ENCODE peak calls at places on chromosomes 1 and 21, in five cellular contexts. Y is K562, E is HepG2, L is WTC11, P is GM12878. A is an unnamed sample.

GRCh38 chr1:2415801-2416208 is 3.4 kb upstream of the PEX10 start:
- DNase-seq in Y (no peak), E (no peak), L (no peak), P (no peak), A (no peak)

GRCh38 chr1:174812656-174813055 is 187.1 kb upstream of the CACYBP start:
- DNase-seq in Y (no peak), E (peak; percentile 95), L (no peak), P (no peak), A (peak; percentile 27)

GRCh38 chr21:22096314-22096713 is 1098.1 kb downstream of the NCAM2 start:
- DNase-seq in Y (no peak), E (no peak), L (no peak), P (no peak), A (no peak)

GRCh38 chr1:165928075-165928731 is 100.8 kb downstream of the UCK2 start:
- DNase-seq in Y (peak; percentile 76), E (peak; percentile 43), L (peak; percentile 55), P (no peak), A (peak; percentile 60)

GRCh38 chr1:60126733-60127132 is 53.2 kb upstream of the C1orf87 start:
- DNase-seq in Y (no peak), E (no peak), L (no peak), P (no peak), A (no peak)

GRCh38 chr1:10001016-10001665 is 4.1 kb downstream of the RBP7 start:
- DNase-seq in Y (no peak), E (no peak), L (no peak), P (no peak), A (no peak)

GRCh38 chr1:64769482-64769881 is 24.6 kb downstream of the RAVER2 start:
- DNase-seq in Y (no peak), E (no peak), L (no peak), P (no peak), A (no peak)

GRCh38 chr1:154348429-154349076 is 23.2 kb downstream of the ATP8B2 start:
- DNase-seq in Y (peak; percentile 51), E (no peak), L (no peak), P (no peak), A (no peak)

GRCh38 chr1:14913475-14914155 is 239.9 kb upstream of the TMEM51 start:
- DNase-seq in Y (no peak), E (no peak), L (no peak), P (peak; percentile 65), A (no peak)

GRCh38 chr1:41776896-41777431 is 141.8 kb downstream of the HIVEP3 start:
- DNase-seq in Y (no peak), E (no peak), L (no peak), P (no peak), A (no peak)
- TF ChIP-seq ESRRA in Y (no peak), E (no peak), L (no peak), P (no peak), A (no peak)

GRCh38 chr1:41662061-41662655 is 177.7 kb upstream of the EDN2 start:
- DNase-seq in Y (no peak), E (no peak), L (peak; percentile 53), P (no peak), A (no peak)
- TF ChIP-seq ESRRA in Y (no peak), E (no peak), L (no peak), P (no peak), A (no peak)

GRCh38 chr21:44838951-44839350 is 21.1 kb upstream of the SUMO3 start:
- DNase-seq in Y (no peak), E (no peak), L (no peak), P (no peak), A (no peak)
- TF ChIP-seq ESRRA in Y (no peak), E (no peak), L (no peak), P (no peak), A (no peak)

GRCh38 chr1:16976966-16977365 is 3.5 kb downstream of the MFAP2 start:
- DNase-seq in Y (no peak), E (no peak), L (no peak), P (no peak), A (no peak)

GRCh38 chr1:16978139-16978538 is 2.3 kb downstream of the MFAP2 start:
- DNase-seq in Y (no peak), E (no peak), L (no peak), P (no peak), A (no peak)

GRCh38 chr1:16975838-16976237 is 4.6 kb downstream of the MFAP2 start:
- DNase-seq in Y (no peak), E (no peak), L (no peak), P (no peak), A (no peak)

GRCh38 chr1:16978589-16979474 is 1.6 kb downstream of the MFAP2 start:
- DNase-seq in Y (no peak), E (no peak), L (no peak), P (no peak), A (no peak)

GRCh38 chr1:16977377-16977776 is 3.0 kb downstream of the MFAP2 start:
- DNase-seq in Y (no peak), E (no peak), L (no peak), P (no peak), A (no peak)
- TF ChIP-seq ESRRA in Y (no peak), E (no peak), L (no peak), P (no peak), A (no peak)

DNA sequence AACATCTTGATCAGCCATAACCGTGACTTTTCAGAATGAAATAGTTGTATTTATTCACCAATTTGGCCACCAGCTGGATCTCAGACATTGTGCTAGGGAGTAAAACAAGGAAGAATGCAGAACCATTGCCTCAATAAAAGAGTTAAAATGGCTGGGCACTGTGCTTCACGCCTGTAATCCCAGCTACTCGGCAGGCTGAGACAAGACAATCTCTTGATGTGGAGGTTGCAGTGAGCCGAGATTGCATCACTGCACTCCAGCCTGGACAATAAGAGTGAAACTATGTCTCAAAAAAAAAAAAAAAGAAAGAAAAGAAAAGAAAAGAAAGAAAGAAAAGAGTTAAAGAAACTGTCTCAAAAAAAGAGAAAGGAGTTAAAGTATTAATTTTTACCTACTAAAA is 199.5 kb downstream of the TPR start:
- DNase-seq in Y (no peak), E (no peak), L (no peak), P (no peak), A (no peak)
- TF ChIP-seq ESRRA in Y (no peak), E (no peak), L (no peak), P (no peak), A (no peak)

DNA sequence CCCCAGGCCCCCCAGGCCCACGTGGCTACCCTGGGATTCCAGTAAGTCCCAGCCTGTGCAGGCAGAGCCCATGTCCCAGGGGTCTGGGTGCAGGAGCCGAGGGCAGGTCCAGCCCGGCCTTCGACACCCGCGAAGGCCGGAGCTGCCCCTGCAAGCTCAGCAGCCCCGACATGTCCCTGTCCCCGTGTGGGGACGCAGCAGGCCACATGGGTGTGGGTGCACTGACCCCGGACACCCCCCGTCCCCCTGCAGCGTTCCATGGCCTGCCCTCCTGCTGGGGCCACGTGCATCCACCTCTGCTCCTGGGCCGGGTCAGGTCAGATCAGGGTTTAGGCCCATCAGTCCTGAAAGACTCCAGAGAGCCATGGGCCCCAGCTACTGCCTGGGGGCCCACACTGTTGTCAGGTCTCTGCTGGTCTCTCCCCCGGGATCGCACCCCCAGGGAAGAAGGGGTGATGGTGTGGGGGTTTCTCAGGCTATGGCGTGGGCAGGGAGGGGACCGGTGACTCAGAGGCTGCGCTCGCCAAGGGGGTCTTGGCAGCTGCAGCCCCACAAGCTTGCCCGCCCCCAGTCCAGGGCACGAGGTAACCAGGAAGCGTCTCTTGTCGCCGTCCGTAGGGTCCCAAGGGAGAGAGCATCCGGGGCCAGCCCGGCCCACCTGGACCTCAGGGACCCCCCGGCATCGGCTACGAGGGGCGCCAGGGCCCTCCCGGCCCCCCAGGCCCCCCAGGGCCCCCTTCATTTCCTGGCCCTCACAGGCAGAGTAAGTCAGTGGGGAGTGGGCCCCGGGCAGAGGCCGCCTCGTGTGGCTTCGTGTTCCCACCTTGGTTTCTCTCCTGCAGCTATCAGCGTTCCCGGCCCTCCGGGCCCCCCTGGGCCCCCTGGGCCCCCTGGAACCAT is 37.5 kb downstream of the SLC19A1 start:
- DNase-seq in Y (no peak), E (no peak), L (no peak), P (no peak), A (no peak)
- TF ChIP-seq ESRRA in Y (no peak), E (no peak), L (no peak), P (no peak), A (no peak)